ENCODE peak calls at places on chromosomes 5 and 9, in seven cellular contexts. Z, M, Q, K, V, J and O are unnamed samples.

GRCh38 chr5:176819476-176819875 is 9.1 kb downstream of the UNC5A start:
- DNase-seq in J (no peak), V (no peak), K (no peak), Q (no peak), M (no peak), Z (no peak), O (no peak)

GRCh38 chr9:21350787-21351186 is at the start of gene IFNA6:
- DNase-seq in V (no peak), Z (no peak), J (no peak), Q (no peak), M (no peak), K (no peak), O (no peak)

GRCh38 chr9:79809931-79810330 is 238.2 kb downstream of the TLE4 start:
- DNase-seq in J (no peak), M (peak; percentile 84), Q (no peak), Z (no peak), V (no peak), K (peak; percentile 69), O (no peak)

GRCh38 chr5:145466533-145466932 is 368.6 kb downstream of the PRELID2 start:
- DNase-seq in Q (no peak), M (no peak), K (no peak), Z (no peak), J (no peak), V (no peak), O (no peak)

GRCh38 chr5:179819296-179820126 is 1.2 kb upstream of the SQSTM1 start:
- DNase-seq in V (peak; percentile 81), Q (no peak), Z (peak; percentile 89), M (peak; percentile 84), K (no peak), J (peak; percentile 81), O (peak; percentile 69)

GRCh38 chr9:97593960-97594359 is 39.2 kb downstream of the TSTD2 start:
- DNase-seq in Q (no peak), M (no peak), Z (no peak), J (no peak), V (no peak), K (no peak), O (no peak)

GRCh38 chr5:177592010-177592834 is at the start of gene TMED9:
- DNase-seq in K (no peak), M (peak; percentile 79), J (peak; percentile 78), Z (peak; percentile 89), V (peak; percentile 93), Q (peak; percentile 93), O (peak; percentile 92)

GRCh38 chr5:87944553-87945320 is 323.9 kb downstream of the TMEM161B start:
- DNase-seq in J (no peak), M (peak; percentile 21), Z (no peak), V (no peak), Q (peak; percentile 61), K (no peak), O (no peak)

GRCh38 chr5:14173419-14174234 is 30.5 kb downstream of the TRIO start:
- DNase-seq in Q (no peak), V (no peak), Z (no peak), J (no peak), K (no peak), M (peak; percentile 50), O (no peak)

GRCh38 chr5:51651889-51652288 is 268.6 kb downstream of the ISL1 start:
- DNase-seq in Z (no peak), V (no peak), M (no peak), K (no peak), J (no peak), Q (no peak), O (no peak)

GRCh38 chr5:151686673-151687378 is at the start of gene SPARC:
- DNase-seq in Z (peak; percentile 96), J (peak; percentile 84), V (peak; percentile 55), K (peak; percentile 95), M (peak; percentile 96), Q (peak; percentile 82), O (no peak)

GRCh38 chr9:131111186-131111853 is 14.1 kb upstream of the NUP214 start:
- DNase-seq in Q (no peak), K (no peak), J (no peak), V (no peak), M (no peak), Z (peak; percentile 55), O (no peak)

GRCh38 chr5:52674815-52675545 is 112.7 kb upstream of the ITGA1 start:
- DNase-seq in J (no peak), Q (no peak), M (peak; percentile 94), V (no peak), Z (no peak), K (peak; percentile 48), O (no peak)

GRCh38 chr9:32395483-32396216 is 11.2 kb downstream of the ACO1 start:
- DNase-seq in Z (peak; percentile 77), Q (peak; percentile 67), V (no peak), K (peak; percentile 82), J (no peak), M (peak; percentile 98), O (no peak)

GRCh38 chr5:167208911-167209310 is 1082.5 kb upstream of the WWC1 start:
- DNase-seq in K (no peak), M (no peak), J (no peak), Q (no peak), Z (no peak), V (no peak), O (no peak)

GRCh38 chr5:150301170-150301505 is 1.6 kb downstream of the ARSI start:
- DNase-seq in Z (no peak), Q (no peak), K (no peak), M (no peak), V (no peak), J (no peak), O (no peak)

GRCh38 chr9:38662763-38663593 is 42.6 kb upstream of the ANKRD18A start:
- DNase-seq in Z (no peak), J (no peak), Q (no peak), V (no peak), K (no peak), M (peak; percentile 92), O (no peak)
- TF ChIP-seq CTCF in Z (no peak), J (no peak), Q (no peak), V (no peak), K (peak; percentile 23), M (peak; percentile 97), O (peak; percentile 22)

GRCh38 chr5:66436721-66437120 is 159.5 kb upstream of the MAST4 start:
- DNase-seq in V (no peak), J (no peak), Z (no peak), K (no peak), Q (no peak), M (no peak), O (no peak)
- TF ChIP-seq CTCF in V (peak; percentile 67), J (no peak), Z (no peak), K (no peak), Q (no peak), M (peak; percentile 28), O (peak; percentile 34)

DNA sequence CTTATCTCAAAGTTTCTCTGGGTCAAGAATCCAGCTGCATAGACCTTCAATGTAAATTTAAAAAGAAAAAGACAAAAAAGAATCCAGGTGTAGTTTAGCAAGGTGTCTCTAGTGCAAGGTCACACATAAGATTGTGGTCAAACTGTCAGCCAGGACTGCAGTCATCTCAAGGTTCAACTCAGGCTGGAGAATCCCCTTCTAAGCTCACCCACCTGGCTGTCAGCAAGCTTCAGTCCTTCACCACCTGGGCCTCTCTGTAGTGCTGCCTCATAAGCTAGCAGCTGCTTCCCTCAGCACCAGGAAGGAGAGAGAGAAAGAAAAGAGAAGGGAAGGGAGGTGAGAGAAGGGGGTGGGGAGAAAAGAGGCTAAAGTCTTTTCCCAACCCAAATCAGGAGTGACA is 146.7 kb downstream of the ACTL7B start:
- DNase-seq in Q (no peak), V (no peak), Z (no peak), K (no peak), M (no peak), J (no peak), O (no peak)
- TF ChIP-seq CTCF in Q (no peak), V (no peak), Z (no peak), K (no peak), M (no peak), J (no peak), O (no peak)

GRCh38 chr5:39579750-39580149 is 155.0 kb upstream of the DAB2 start:
- DNase-seq in Q (no peak), J (no peak), M (no peak), K (no peak), Z (no peak), V (no peak), O (no peak)

GRCh38 chr5:39584921-39585320 is 160.1 kb upstream of the DAB2 start:
- DNase-seq in K (no peak), Q (no peak), V (no peak), Z (no peak), M (peak; percentile 46), J (no peak), O (no peak)

GRCh38 chr5:39580702-39581498 is 156.1 kb upstream of the DAB2 start:
- DNase-seq in J (no peak), Z (no peak), K (peak; percentile 54), M (peak; percentile 73), V (no peak), Q (no peak), O (no peak)

DNA sequence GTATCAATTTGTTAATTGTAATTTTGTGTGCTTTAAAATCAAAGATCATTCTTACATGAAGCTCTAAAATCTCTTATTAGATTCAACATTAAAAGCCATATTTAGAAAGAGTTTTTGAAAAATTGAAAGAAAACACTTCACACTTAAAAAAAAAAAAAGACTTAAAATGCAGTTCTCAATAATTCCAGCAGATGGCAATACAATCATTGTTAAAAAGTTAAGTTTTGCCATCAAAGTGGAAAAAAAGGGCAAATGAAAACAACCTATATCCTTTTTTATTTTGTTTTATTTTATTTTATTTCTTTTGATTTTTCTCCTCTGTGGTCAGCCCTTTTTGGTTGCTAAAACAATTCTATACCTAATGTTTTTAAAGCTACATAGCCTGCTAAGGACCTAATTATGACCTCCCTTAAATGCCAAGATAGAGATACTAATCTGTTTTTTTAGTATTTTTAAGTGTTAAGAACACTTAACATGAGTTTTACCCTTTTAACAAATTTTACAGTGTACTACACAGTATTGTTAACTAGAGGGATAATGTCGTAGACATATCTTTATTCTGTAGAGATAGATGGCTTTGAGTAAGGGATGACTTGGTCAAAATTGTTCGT is 154.2 kb upstream of the DAB2 start:
- DNase-seq in Z (no peak), V (no peak), Q (no peak), J (no peak), K (peak; percentile 14), M (peak; percentile 68), O (no peak)
- TF ChIP-seq CTCF in Z (peak; percentile 37), V (peak; percentile 35), Q (peak; percentile 69), J (peak; percentile 10), K (peak; percentile 45), M (peak; percentile 50), O (peak; percentile 55)

GRCh38 chr9:385818-386398 is 171.2 kb downstream of the DOCK8 start:
- DNase-seq in V (no peak), J (peak; percentile 22), Q (no peak), M (peak; percentile 75), K (peak; percentile 24), Z (no peak), O (no peak)
- TF ChIP-seq CTCF in V (peak; percentile 47), J (peak; percentile 81), Q (peak; percentile 79), M (peak; percentile 90), K (peak; percentile 92), Z (peak; percentile 82), O (peak; percentile 33)

DNA sequence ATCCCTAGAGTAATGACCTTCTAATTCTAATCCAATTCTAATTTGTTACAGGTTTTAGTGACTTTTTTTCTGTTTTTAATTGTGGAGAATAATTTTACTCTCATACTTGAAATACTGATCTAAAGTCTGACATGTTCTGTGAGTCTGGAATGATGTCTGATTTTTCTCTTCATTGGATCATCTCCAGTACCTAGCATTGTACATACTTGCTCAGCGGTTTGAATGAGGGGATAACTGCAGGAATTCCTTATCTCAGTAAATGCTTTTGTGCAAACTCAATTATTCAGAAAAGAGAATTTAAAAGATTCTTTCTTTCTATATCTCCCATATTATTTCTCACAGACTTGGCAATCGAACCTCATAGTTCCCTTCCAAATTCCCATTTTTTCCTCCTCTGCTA is 397.9 kb upstream of the SGCD start:
- DNase-seq in V (no peak), Z (no peak), J (no peak), K (no peak), M (no peak), Q (no peak), O (no peak)
- TF ChIP-seq CTCF in V (no peak), Z (no peak), J (no peak), K (no peak), M (no peak), Q (no peak), O (no peak)